ENCODE peak calls at places on chromosomes 16 and 17, in eight cellular contexts. S is sigmoid colon, O is stomach, V is H1, B is SK-N-SH, W is K562, T is GM12878, U is suprapubic skin. Z is an unnamed sample.

GRCh38 chr16:86165479-86165878 is 266.5 kb downstream of the IRF8 start:
- DNase-seq in S (no peak), O (no peak), V (no peak), B (no peak), W (no peak), T (no peak), U (no peak), Z (no peak)

GRCh38 chr17:33972756-33973155 is 282.3 kb upstream of the CCL2 start:
- DNase-seq in S (no peak), O (no peak), V (no peak), B (no peak), W (no peak), T (no peak), U (no peak), Z (no peak)

GRCh38 chr16:3058173-3059030 is 7.0 kb upstream of the IL32 start:
- DNase-seq in S (peak; percentile 71), O (peak; percentile 63), V (no peak), B (peak; percentile 57), W (peak; percentile 68), T (no peak), U (no peak), Z (peak; percentile 75)

GRCh38 chr16:4935231-4935855 is 1.6 kb downstream of the PPL start:
- DNase-seq in S (peak; percentile 96), O (peak; percentile 83), V (no peak), B (no peak), W (no peak), T (no peak), U (peak; percentile 97), Z (peak; percentile 65)

GRCh38 chr17:61502292-61502691 is 50.1 kb downstream of the TBX4 start:
- DNase-seq in S (no peak), O (no peak), V (no peak), B (no peak), W (no peak), T (no peak), U (no peak), Z (no peak)

GRCh38 chr17:48604770-48605329 is at the start of gene HOXB6:
- DNase-seq in S (no peak), O (no peak), V (no peak), B (no peak), W (peak; percentile 66), T (no peak), U (no peak), Z (peak; percentile 88)

GRCh38 chr16:73996624-73997339 is 299.8 kb upstream of the PSMD7 start:
- DNase-seq in S (no peak), O (peak; percentile 63), V (no peak), B (no peak), W (no peak), T (no peak), U (no peak), Z (peak; percentile 90)

GRCh38 chr17:32253117-32253611 is 12.5 kb upstream of the RHBDL3 start:
- DNase-seq in S (peak; percentile 89), O (peak; percentile 87), V (peak; percentile 59), B (peak; percentile 82), W (peak; percentile 81), T (no peak), U (peak; percentile 88), Z (peak; percentile 81)

GRCh38 chr16:9650284-9650683 is 531.9 kb downstream of the GRIN2A start:
- DNase-seq in S (no peak), O (no peak), V (no peak), B (no peak), W (no peak), T (no peak), U (no peak), Z (no peak)

GRCh38 chr16:72434159-72434558 is 262.2 kb upstream of the PMFBP1 start:
- DNase-seq in S (no peak), O (no peak), V (no peak), B (no peak), W (no peak), T (no peak), U (no peak), Z (no peak)

GRCh38 chr17:65231662-65232335 is 94.6 kb downstream of the RGS9 start:
- DNase-seq in S (no peak), O (peak; percentile 37), V (peak; percentile 70), B (peak; percentile 86), W (peak; percentile 73), T (peak; percentile 12), U (no peak), Z (peak; percentile 45)

GRCh38 chr16:68760671-68761275 is 23.7 kb downstream of the CDH1 start:
- DNase-seq in S (no peak), O (no peak), V (no peak), B (no peak), W (peak; percentile 45), T (peak; percentile 95), U (no peak), Z (peak; percentile 41)

GRCh38 chr17:19357351-19358140 is 5.0 kb downstream of the B9D1 start:
- DNase-seq in S (peak; percentile 40), O (no peak), V (no peak), B (no peak), W (no peak), T (no peak), U (no peak), Z (no peak)

GRCh38 chr17:74097461-74098131 is 105.9 kb upstream of the RPL38 start:
- DNase-seq in S (no peak), O (no peak), V (no peak), B (no peak), W (no peak), T (no peak), U (no peak), Z (no peak)

GRCh38 chr17:2598166-2598565 is 4.7 kb downstream of the PAFAH1B1 start:
- DNase-seq in S (no peak), O (no peak), V (no peak), B (no peak), W (no peak), T (no peak), U (no peak), Z (no peak)

GRCh38 chr16:68096491-68096890 is 11.3 kb downstream of the NFATC3 start:
- DNase-seq in S (no peak), O (no peak), V (no peak), B (no peak), W (no peak), T (no peak), U (no peak), Z (no peak)

GRCh38 chr17:10349403-10349802 is 23.4 kb downstream of the MYH13 start:
- DNase-seq in S (no peak), O (no peak), V (no peak), B (peak; percentile 11), W (no peak), T (no peak), U (peak; percentile 35), Z (no peak)

GRCh38 chr16:89973654-89974335 is 25.2 kb downstream of the DEF8 start:
- DNase-seq in S (no peak), O (no peak), V (no peak), B (no peak), W (no peak), T (no peak), U (no peak), Z (peak; percentile 32)

GRCh38 chr16:89971495-89972243 is 23.1 kb downstream of the DEF8 start:
- DNase-seq in S (no peak), O (no peak), V (no peak), B (no peak), W (no peak), T (no peak), U (peak; percentile 84), Z (peak; percentile 29)

GRCh38 chr16:89972244-89973234 is 24.0 kb downstream of the DEF8 start:
- DNase-seq in S (peak; percentile 95), O (peak; percentile 94), V (peak; percentile 67), B (peak; percentile 100), W (peak; percentile 100), T (no peak), U (peak; percentile 92), Z (peak; percentile 94)

GRCh38 chr16:89973235-89973634 is 24.7 kb downstream of the DEF8 start:
- DNase-seq in S (no peak), O (no peak), V (no peak), B (no peak), W (no peak), T (no peak), U (no peak), Z (no peak)

DNA sequence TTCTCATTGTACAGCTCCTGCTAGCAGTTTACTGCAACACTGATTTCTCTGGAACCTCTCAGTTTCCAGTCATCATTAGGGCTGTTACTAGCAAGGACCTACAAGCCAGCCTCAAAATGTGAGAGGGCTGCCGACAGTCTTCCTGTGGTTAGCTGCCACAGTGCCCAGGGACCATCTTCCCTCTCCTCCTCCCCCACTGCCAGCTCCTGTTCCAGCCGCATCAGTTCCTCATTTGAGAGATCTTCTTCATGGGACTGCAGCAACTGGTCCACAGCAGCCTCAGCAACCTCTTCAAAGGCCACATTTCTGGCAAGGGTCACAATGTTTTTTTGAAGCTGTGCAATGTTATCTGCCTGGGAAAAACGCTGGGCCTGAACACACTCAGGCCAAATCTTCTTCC is 21.5 kb downstream of the DEF8 start:
- DNase-seq in S (no peak), O (no peak), V (no peak), B (no peak), W (no peak), T (no peak), U (no peak), Z (no peak)
- TF ChIP-seq EP300 in S (no peak), O (no peak), V (no peak), B (no peak), W (no peak), T (no peak), U (no peak), Z (no peak)

GRCh38 chr17:28704219-28704858 is 7.3 kb downstream of the PROCA1 start:
- DNase-seq in S (no peak), O (no peak), V (no peak), B (no peak), W (no peak), T (no peak), U (no peak), Z (no peak)
- TF ChIP-seq POLR2AphosphoS5 in S (no peak), O (no peak), V (no peak), B (no peak), W (no peak), T (no peak), U (no peak), Z (no peak)

GRCh38 chr16:48217708-48218107 is 26.4 kb upstream of the LONP2 start:
- DNase-seq in S (no peak), O (no peak), V (no peak), B (no peak), W (no peak), T (no peak), U (no peak), Z (no peak)
- TF ChIP-seq EP300 in S (no peak), O (no peak), V (no peak), B (no peak), W (no peak), T (no peak), U (no peak), Z (no peak)

DNA sequence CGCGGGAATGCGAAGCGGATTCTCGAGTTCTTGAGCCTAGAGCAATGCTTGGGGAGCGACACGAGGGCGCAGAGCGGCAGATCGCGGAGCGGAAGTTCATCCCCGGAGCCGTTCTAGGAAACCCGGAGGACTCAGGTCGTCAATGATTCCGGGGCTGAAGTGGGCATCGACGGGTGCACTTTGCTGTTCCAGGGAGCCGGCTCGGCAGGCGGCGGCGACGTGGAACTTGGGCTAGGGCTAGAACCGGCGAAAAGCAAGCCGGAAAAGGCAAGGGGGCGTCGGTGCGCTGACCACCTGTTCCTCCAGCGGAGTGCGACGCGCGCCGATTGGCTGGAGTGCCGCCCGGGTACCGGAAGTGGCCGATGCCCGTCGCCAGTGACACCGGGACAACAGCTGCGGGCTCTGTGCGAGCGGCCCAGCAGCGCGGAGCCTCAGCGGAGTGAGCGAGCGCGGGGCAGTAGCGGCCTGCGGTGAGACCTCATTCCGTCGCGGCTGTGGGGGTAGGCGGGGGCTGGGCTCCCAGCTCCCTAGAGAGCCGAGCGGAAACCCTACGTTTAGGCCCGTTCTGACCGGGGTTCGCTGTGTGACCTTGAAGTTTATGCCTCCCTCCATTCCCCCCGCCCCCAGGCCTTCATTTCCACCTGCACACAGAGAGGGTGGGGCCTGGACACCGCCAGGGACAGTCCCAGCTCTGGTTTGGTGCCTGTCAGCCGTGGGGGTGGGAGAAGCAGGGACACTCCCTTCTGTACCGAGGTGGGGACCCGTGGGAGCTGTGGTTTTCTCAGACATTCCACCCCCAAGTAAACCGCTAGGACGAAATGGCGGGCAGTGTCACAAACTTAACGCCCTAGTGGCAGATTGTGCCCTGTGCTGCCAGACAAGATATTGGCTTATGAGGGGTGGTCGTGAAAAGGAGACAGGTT is at the start of gene ZFP3:
- DNase-seq in S (peak; percentile 91), O (peak; percentile 87), V (peak; percentile 10), B (peak; percentile 95), W (no peak), T (peak; percentile 56), U (peak; percentile 90), Z (peak; percentile 90)
- TF ChIP-seq POLR2AphosphoS5 in S (peak; percentile 50), O (peak; percentile 79), V (no peak), B (no peak), W (no peak), T (peak; percentile 80), U (no peak), Z (peak; percentile 24)